ENCODE peak calls at places on chromosomes 4 and X, in nine cellular contexts. K is NCI-H524 treated with DMSO at 0.1 percent for 48 hours, A is OCI-LY7, C is mucosa of gallbladder, U is breast epithelium, X is pons, O is K562, Y is NCI-H748 treated with DMSO at 0.1 percent for 48 hours, T is Caki2. W is an unnamed sample.

GRCh38 chrX:115560978-115561604 is at the start of gene PLS3:
- DNase-seq in O (no peak), C (peak; percentile 76), U (peak; percentile 73), X (peak; percentile 76), Y (peak; percentile 62), T (peak; percentile 86), A (no peak), K (peak; percentile 19), W (peak; percentile 49)

GRCh38 chr4:15250021-15250441 is 177.8 kb upstream of the C1QTNF7 start:
- DNase-seq in X (no peak), U (no peak), C (no peak), Y (no peak), O (no peak), T (no peak), A (no peak), K (no peak), W (no peak)

GRCh38 chrX:45852884-45853283 is 652.2 kb upstream of the DIPK2B start:
- DNase-seq in C (no peak), U (no peak), K (no peak), Y (no peak), O (no peak), X (no peak), A (no peak), T (peak; percentile 33), W (no peak)

GRCh38 chr4:1053080-1053661 is 41.7 kb downstream of the FGFRL1 start:
- DNase-seq in C (no peak), X (no peak), U (no peak), O (no peak), A (no peak), K (no peak), Y (no peak), T (no peak), W (no peak)

GRCh38 chr4:77862478-77863216 is at the start of gene MRPL1:
- DNase-seq in A (peak; percentile 96), U (peak; percentile 89), O (peak; percentile 75), K (peak; percentile 77), C (peak; percentile 94), X (peak; percentile 93), Y (peak; percentile 81), T (peak; percentile 94), W (peak; percentile 94)

GRCh38 chr4:99763635-99764101 is 53.0 kb upstream of the DAPP1 start:
- DNase-seq in U (no peak), T (peak; percentile 50), K (peak; percentile 2), X (peak; percentile 11), Y (no peak), C (peak; percentile 40), O (no peak), A (no peak), W (no peak)

GRCh38 chr4:61924131-61924530 is 724.0 kb downstream of the ADGRL3 start:
- DNase-seq in Y (no peak), A (no peak), X (no peak), T (no peak), U (no peak), K (no peak), O (no peak), C (no peak), W (no peak)

GRCh38 chrX:18997916-18998315 is 14.0 kb upstream of the PHKA2 start:
- DNase-seq in U (no peak), X (no peak), A (no peak), T (peak; percentile 58), K (no peak), O (no peak), C (no peak), Y (no peak), W (no peak)

GRCh38 chrX:138885886-138886285 is 174.4 kb upstream of the FGF13 start:
- DNase-seq in X (no peak), C (no peak), U (no peak), K (no peak), A (no peak), O (no peak), T (peak; percentile 43), Y (no peak), W (no peak)

GRCh38 chrX:26788402-26788998 is 572.5 kb downstream of the MAGEB5 start:
- DNase-seq in A (no peak), X (no peak), U (no peak), O (no peak), K (no peak), C (no peak), T (peak; percentile 40), Y (no peak), W (no peak)

GRCh38 chr4:10106421-10107039 is 10.1 kb downstream of the WDR1 start:
- DNase-seq in X (no peak), U (peak; percentile 86), K (no peak), C (peak; percentile 78), Y (no peak), A (no peak), T (peak; percentile 71), O (no peak), W (no peak)

GRCh38 chr4:165540206-165540865 is 161.5 kb downstream of the CPE start:
- DNase-seq in Y (no peak), U (no peak), A (no peak), T (no peak), C (no peak), K (no peak), O (no peak), X (no peak), W (no peak)

GRCh38 chrX:107725761-107726555 is 49.6 kb downstream of the TSC22D3 start:
- DNase-seq in A (no peak), Y (no peak), X (no peak), O (no peak), C (no peak), T (no peak), K (no peak), U (no peak), W (no peak)

GRCh38 chr4:81789741-81790402 is 318.2 kb upstream of the RASGEF1B start:
- DNase-seq in A (no peak), U (no peak), T (no peak), Y (no peak), X (no peak), C (no peak), O (no peak), K (no peak), W (no peak)

GRCh38 chrX:44338361-44338760 is 5.1 kb downstream of the EFHC2 start:
- DNase-seq in O (no peak), C (no peak), K (no peak), A (no peak), Y (no peak), X (no peak), T (no peak), U (no peak), W (no peak)

GRCh38 chr4:139655116-139655515 is 10.5 kb upstream of the MGST2 start:
- DNase-seq in C (no peak), T (no peak), O (no peak), Y (no peak), U (peak; percentile 37), K (no peak), X (peak; percentile 39), A (peak; percentile 49), W (peak; percentile 53)

GRCh38 chr4:177391953-177392352 is 50.3 kb downstream of the AGA start:
- DNase-seq in K (no peak), Y (no peak), T (no peak), U (no peak), A (no peak), X (no peak), O (no peak), C (no peak), W (no peak)

GRCh38 chr4:126779001-126779400 is 853.8 kb upstream of the INTU start:
- DNase-seq in A (no peak), O (no peak), K (no peak), C (no peak), Y (no peak), U (no peak), X (no peak), T (no peak), W (no peak)

GRCh38 chrX:48996969-48997368 is 5.1 kb downstream of the GRIPAP1 start:
- DNase-seq in C (no peak), Y (no peak), O (peak; percentile 61), U (no peak), K (peak; percentile 4), X (no peak), T (no peak), A (no peak), W (no peak)

W was measured in NCI-H1436.